ENCODE peak calls at places on chromosomes 4 and X, in ten cellular contexts. One of them, this sample, is unnamed.

GRCh38 chr4:170090667-170091052 is 904 bp upstream of the AADAT start:
- DNase-seq in cardiac fibroblast: peak
- DNase-seq in mucosa of descending colon: no peak
- DNase-seq in HFF-Myc: no peak
- DNase-seq in ovary: no peak
- DNase-seq in suprapubic skin: no peak
- DNase-seq in astrocyte of the cerebellum: peak
- DNase-seq in lower leg skin: no peak
- DNase-seq in CD8-positive, alpha-beta T cell: no peak
- DNase-seq in coronary artery: no peak
- DNase-seq in this sample: no peak

GRCh38 chrX:32745323-32745722 is 466.0 kb downstream of the DMD start:
- DNase-seq in suprapubic skin: no peak
- DNase-seq in mucosa of descending colon: no peak
- DNase-seq in HFF-Myc: no peak
- DNase-seq in lower leg skin: no peak
- DNase-seq in ovary: no peak
- DNase-seq in coronary artery: no peak
- DNase-seq in astrocyte of the cerebellum: no peak
- DNase-seq in cardiac fibroblast: peak
- DNase-seq in CD8-positive, alpha-beta T cell: no peak
- DNase-seq in this sample: no peak

GRCh38 chr4:90317785-90318184 is 190.6 kb downstream of the CCSER1 start:
- DNase-seq in lower leg skin: no peak
- DNase-seq in suprapubic skin: no peak
- DNase-seq in cardiac fibroblast: peak
- DNase-seq in ovary: no peak
- DNase-seq in astrocyte of the cerebellum: peak
- DNase-seq in HFF-Myc: peak
- DNase-seq in coronary artery: no peak
- DNase-seq in mucosa of descending colon: no peak
- DNase-seq in CD8-positive, alpha-beta T cell: no peak
- DNase-seq in this sample: peak

GRCh38 chrX:47613082-47613481 is 6.6 kb downstream of the SYN1 start:
- DNase-seq in suprapubic skin: peak
- DNase-seq in CD8-positive, alpha-beta T cell: no peak
- DNase-seq in lower leg skin: no peak
- DNase-seq in HFF-Myc: no peak
- DNase-seq in ovary: no peak
- DNase-seq in mucosa of descending colon: no peak
- DNase-seq in coronary artery: no peak
- DNase-seq in cardiac fibroblast: no peak
- DNase-seq in astrocyte of the cerebellum: no peak
- DNase-seq in this sample: no peak

GRCh38 chr4:4627111-4627510 is 85.3 kb upstream of the STX18 start:
- DNase-seq in coronary artery: no peak
- DNase-seq in ovary: no peak
- DNase-seq in astrocyte of the cerebellum: no peak
- DNase-seq in cardiac fibroblast: no peak
- DNase-seq in CD8-positive, alpha-beta T cell: no peak
- DNase-seq in lower leg skin: no peak
- DNase-seq in mucosa of descending colon: no peak
- DNase-seq in suprapubic skin: no peak
- DNase-seq in HFF-Myc: no peak
- DNase-seq in this sample: no peak

GRCh38 chr4:41432889-41433288 is 105.1 kb upstream of the LIMCH1 start:
- DNase-seq in HFF-Myc: no peak
- DNase-seq in lower leg skin: no peak
- DNase-seq in astrocyte of the cerebellum: peak
- DNase-seq in ovary: no peak
- DNase-seq in coronary artery: no peak
- DNase-seq in cardiac fibroblast: peak
- DNase-seq in CD8-positive, alpha-beta T cell: no peak
- DNase-seq in suprapubic skin: no peak
- DNase-seq in mucosa of descending colon: no peak
- DNase-seq in this sample: no peak

GRCh38 chr4:83548151-83548905 is 12.4 kb downstream of the GPAT3 start:
- DNase-seq in suprapubic skin: peak
- DNase-seq in ovary: no peak
- DNase-seq in mucosa of descending colon: peak
- DNase-seq in astrocyte of the cerebellum: peak
- DNase-seq in lower leg skin: peak
- DNase-seq in coronary artery: no peak
- DNase-seq in cardiac fibroblast: peak
- DNase-seq in HFF-Myc: peak
- DNase-seq in CD8-positive, alpha-beta T cell: peak
- DNase-seq in this sample: peak

GRCh38 chrX:25004485-25005032 is 11.2 kb downstream of the ARX start:
- DNase-seq in CD8-positive, alpha-beta T cell: no peak
- DNase-seq in mucosa of descending colon: no peak
- DNase-seq in HFF-Myc: no peak
- DNase-seq in coronary artery: no peak
- DNase-seq in astrocyte of the cerebellum: no peak
- DNase-seq in suprapubic skin: no peak
- DNase-seq in lower leg skin: no peak
- DNase-seq in ovary: peak
- DNase-seq in cardiac fibroblast: no peak
- DNase-seq in this sample: no peak

GRCh38 chrX:112341598-112341997 is 259.0 kb upstream of the TRPC5 start:
- DNase-seq in suprapubic skin: no peak
- DNase-seq in ovary: no peak
- DNase-seq in lower leg skin: no peak
- DNase-seq in mucosa of descending colon: no peak
- DNase-seq in HFF-Myc: no peak
- DNase-seq in CD8-positive, alpha-beta T cell: no peak
- DNase-seq in astrocyte of the cerebellum: no peak
- DNase-seq in cardiac fibroblast: no peak
- DNase-seq in coronary artery: no peak
- DNase-seq in this sample: peak

DNA sequence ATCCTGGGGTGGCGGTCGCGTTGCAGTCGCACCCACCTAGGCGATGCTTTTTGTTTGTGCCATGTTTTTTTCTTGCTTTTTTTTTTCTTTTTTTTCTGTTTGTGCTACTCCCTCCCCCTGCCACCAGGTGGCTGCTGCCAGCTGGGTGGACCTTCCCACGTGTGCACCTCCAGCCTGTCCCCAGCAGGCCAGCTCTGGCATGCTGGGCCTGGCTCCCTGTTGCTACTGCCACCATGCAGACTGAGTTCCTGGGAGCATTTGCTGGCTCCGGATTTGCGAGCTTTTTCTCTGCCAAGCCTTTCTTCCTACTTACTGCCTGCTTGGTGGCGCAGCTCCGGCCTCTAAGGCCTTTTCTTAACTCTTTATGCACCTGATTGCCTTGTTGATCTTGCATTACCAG is 161.2 kb upstream of the WDFY3 start:
- DNase-seq in coronary artery: no peak
- DNase-seq in lower leg skin: no peak
- DNase-seq in cardiac fibroblast: peak
- DNase-seq in CD8-positive, alpha-beta T cell: no peak
- DNase-seq in ovary: no peak
- DNase-seq in mucosa of descending colon: no peak
- DNase-seq in HFF-Myc: no peak
- DNase-seq in suprapubic skin: no peak
- DNase-seq in astrocyte of the cerebellum: no peak
- DNase-seq in this sample: no peak
- TF ChIP-seq CTCF in coronary artery: no peak
- TF ChIP-seq CTCF in lower leg skin: no peak
- TF ChIP-seq CTCF in cardiac fibroblast: peak
- TF ChIP-seq CTCF in CD8-positive, alpha-beta T cell: no peak
- TF ChIP-seq CTCF in ovary: no peak
- TF ChIP-seq CTCF in mucosa of descending colon: no peak
- TF ChIP-seq CTCF in HFF-Myc: peak
- TF ChIP-seq CTCF in suprapubic skin: peak
- TF ChIP-seq CTCF in astrocyte of the cerebellum: peak
- TF ChIP-seq CTCF in this sample: peak

GRCh38 chrX:136255543-136255942 is 4.3 kb upstream of the MAP7D3 start:
- DNase-seq in HFF-Myc: no peak
- DNase-seq in astrocyte of the cerebellum: no peak
- DNase-seq in coronary artery: no peak
- DNase-seq in ovary: no peak
- DNase-seq in lower leg skin: no peak
- DNase-seq in CD8-positive, alpha-beta T cell: no peak
- DNase-seq in cardiac fibroblast: no peak
- DNase-seq in mucosa of descending colon: no peak
- DNase-seq in suprapubic skin: no peak
- DNase-seq in this sample: no peak
- H3K4me3 ChIP-seq in HFF-Myc: no peak
- H3K4me3 ChIP-seq in astrocyte of the cerebellum: no peak
- H3K4me3 ChIP-seq in coronary artery: no peak
- H3K4me3 ChIP-seq in ovary: no peak
- H3K4me3 ChIP-seq in lower leg skin: no peak
- H3K4me3 ChIP-seq in CD8-positive, alpha-beta T cell: no peak
- H3K4me3 ChIP-seq in cardiac fibroblast: no peak
- H3K4me3 ChIP-seq in mucosa of descending colon: no peak
- H3K4me3 ChIP-seq in suprapubic skin: no peak
- H3K4me3 ChIP-seq in this sample: no peak

GRCh38 chr4:139453041-139453370 is 915 bp upstream of the RAB33B start:
- DNase-seq in mucosa of descending colon: no peak
- DNase-seq in suprapubic skin: no peak
- DNase-seq in coronary artery: no peak
- DNase-seq in astrocyte of the cerebellum: peak
- DNase-seq in CD8-positive, alpha-beta T cell: peak
- DNase-seq in cardiac fibroblast: no peak
- DNase-seq in ovary: no peak
- DNase-seq in lower leg skin: peak
- DNase-seq in HFF-Myc: peak
- DNase-seq in this sample: no peak
- TF ChIP-seq CTCF in mucosa of descending colon: peak
- TF ChIP-seq CTCF in suprapubic skin: no peak
- TF ChIP-seq CTCF in coronary artery: no peak
- TF ChIP-seq CTCF in astrocyte of the cerebellum: peak
- TF ChIP-seq CTCF in CD8-positive, alpha-beta T cell: peak
- TF ChIP-seq CTCF in cardiac fibroblast: peak
- TF ChIP-seq CTCF in ovary: no peak
- TF ChIP-seq CTCF in lower leg skin: no peak
- TF ChIP-seq CTCF in HFF-Myc: peak
- TF ChIP-seq CTCF in this sample: peak

GRCh38 chrX:18288716-18289115 is 65.8 kb downstream of the SCML2 start:
- DNase-seq in mucosa of descending colon: no peak
- DNase-seq in CD8-positive, alpha-beta T cell: no peak
- DNase-seq in lower leg skin: no peak
- DNase-seq in coronary artery: no peak
- DNase-seq in cardiac fibroblast: no peak
- DNase-seq in HFF-Myc: no peak
- DNase-seq in suprapubic skin: no peak
- DNase-seq in ovary: no peak
- DNase-seq in astrocyte of the cerebellum: no peak
- DNase-seq in this sample: no peak
- H3K4me3 ChIP-seq in mucosa of descending colon: no peak
- H3K4me3 ChIP-seq in CD8-positive, alpha-beta T cell: no peak
- H3K4me3 ChIP-seq in lower leg skin: no peak
- H3K4me3 ChIP-seq in coronary artery: no peak
- H3K4me3 ChIP-seq in cardiac fibroblast: no peak
- H3K4me3 ChIP-seq in HFF-Myc: no peak
- H3K4me3 ChIP-seq in suprapubic skin: no peak
- H3K4me3 ChIP-seq in ovary: no peak
- H3K4me3 ChIP-seq in astrocyte of the cerebellum: no peak
- H3K4me3 ChIP-seq in this sample: no peak

GRCh38 chr4:7771056-7771455 is 168.6 kb downstream of the AFAP1 start:
- DNase-seq in mucosa of descending colon: no peak
- DNase-seq in ovary: no peak
- DNase-seq in CD8-positive, alpha-beta T cell: peak
- DNase-seq in lower leg skin: no peak
- DNase-seq in HFF-Myc: no peak
- DNase-seq in coronary artery: no peak
- DNase-seq in astrocyte of the cerebellum: no peak
- DNase-seq in cardiac fibroblast: no peak
- DNase-seq in suprapubic skin: peak
- DNase-seq in this sample: no peak

GRCh38 chr4:7770675-7771050 is 169.0 kb downstream of the AFAP1 start:
- DNase-seq in astrocyte of the cerebellum: no peak
- DNase-seq in suprapubic skin: peak
- DNase-seq in HFF-Myc: no peak
- DNase-seq in ovary: no peak
- DNase-seq in cardiac fibroblast: no peak
- DNase-seq in CD8-positive, alpha-beta T cell: no peak
- DNase-seq in mucosa of descending colon: no peak
- DNase-seq in coronary artery: no peak
- DNase-seq in lower leg skin: no peak
- DNase-seq in this sample: no peak

GRCh38 chr4:7768736-7769135 is 170.9 kb downstream of the AFAP1 start:
- DNase-seq in astrocyte of the cerebellum: no peak
- DNase-seq in mucosa of descending colon: no peak
- DNase-seq in ovary: no peak
- DNase-seq in CD8-positive, alpha-beta T cell: no peak
- DNase-seq in coronary artery: no peak
- DNase-seq in lower leg skin: no peak
- DNase-seq in HFF-Myc: no peak
- DNase-seq in cardiac fibroblast: no peak
- DNase-seq in suprapubic skin: no peak
- DNase-seq in this sample: no peak

GRCh38 chr4:7769308-7769841 is 170.3 kb downstream of the AFAP1 start:
- DNase-seq in astrocyte of the cerebellum: no peak
- DNase-seq in ovary: no peak
- DNase-seq in coronary artery: no peak
- DNase-seq in cardiac fibroblast: no peak
- DNase-seq in mucosa of descending colon: no peak
- DNase-seq in suprapubic skin: no peak
- DNase-seq in HFF-Myc: no peak
- DNase-seq in lower leg skin: no peak
- DNase-seq in CD8-positive, alpha-beta T cell: no peak
- DNase-seq in this sample: no peak

GRCh38 chr4:7769936-7770674 is 169.6 kb downstream of the AFAP1 start:
- DNase-seq in HFF-Myc: no peak
- DNase-seq in suprapubic skin: no peak
- DNase-seq in astrocyte of the cerebellum: no peak
- DNase-seq in ovary: no peak
- DNase-seq in CD8-positive, alpha-beta T cell: no peak
- DNase-seq in cardiac fibroblast: peak
- DNase-seq in lower leg skin: no peak
- DNase-seq in mucosa of descending colon: no peak
- DNase-seq in coronary artery: no peak
- DNase-seq in this sample: no peak
- TF ChIP-seq CTCF in HFF-Myc: peak
- TF ChIP-seq CTCF in suprapubic skin: peak
- TF ChIP-seq CTCF in astrocyte of the cerebellum: peak
- TF ChIP-seq CTCF in ovary: no peak
- TF ChIP-seq CTCF in CD8-positive, alpha-beta T cell: no peak
- TF ChIP-seq CTCF in cardiac fibroblast: peak
- TF ChIP-seq CTCF in lower leg skin: no peak
- TF ChIP-seq CTCF in mucosa of descending colon: no peak
- TF ChIP-seq CTCF in coronary artery: no peak
- TF ChIP-seq CTCF in this sample: peak

GRCh38 chrX:1393871-1394615 is 2.1 kb upstream of the SLC25A6 start:
- DNase-seq in lower leg skin: no peak
- DNase-seq in coronary artery: no peak
- DNase-seq in ovary: no peak
- DNase-seq in CD8-positive, alpha-beta T cell: no peak
- DNase-seq in astrocyte of the cerebellum: no peak
- DNase-seq in HFF-Myc: no peak
- DNase-seq in mucosa of descending colon: peak
- DNase-seq in suprapubic skin: peak
- DNase-seq in cardiac fibroblast: no peak
- DNase-seq in this sample: no peak
- H3K4me3 ChIP-seq in lower leg skin: no peak
- H3K4me3 ChIP-seq in coronary artery: no peak
- H3K4me3 ChIP-seq in ovary: no peak
- H3K4me3 ChIP-seq in CD8-positive, alpha-beta T cell: no peak
- H3K4me3 ChIP-seq in astrocyte of the cerebellum: no peak
- H3K4me3 ChIP-seq in HFF-Myc: peak
- H3K4me3 ChIP-seq in mucosa of descending colon: no peak
- H3K4me3 ChIP-seq in suprapubic skin: peak
- H3K4me3 ChIP-seq in cardiac fibroblast: peak
- H3K4me3 ChIP-seq in this sample: no peak

This sample was measured in AG04450.